ENCODE peak calls at places on chromosomes 16 and 17, in seven cellular contexts. G is fibroblast of villous mesenchyme, R is GM23338, Z is ascending aorta, E is HFFc6, Q is prostate gland, A is lung. X is an unnamed sample.

GRCh38 chr16:10504404-10504885 is 76.0 kb downstream of the EMP2 start:
- DNase-seq in Z (no peak), Q (no peak), E (no peak), R (peak; percentile 61), G (no peak), A (no peak), X (no peak)

GRCh38 chr17:65092262-65092661 is 35.7 kb upstream of the GNA13 start:
- DNase-seq in Q (no peak), A (no peak), G (peak; percentile 66), Z (no peak), R (no peak), E (peak; percentile 79), X (no peak)

GRCh38 chr17:63702223-63702577 is 2.3 kb upstream of the LIMD2 start:
- DNase-seq in E (no peak), Q (no peak), G (no peak), A (no peak), R (no peak), Z (peak; percentile 58), X (no peak)

GRCh38 chr17:38667099-38667786 is 7.5 kb downstream of the EPOP start:
- DNase-seq in G (peak; percentile 70), Q (peak; percentile 41), R (peak; percentile 91), A (peak; percentile 70), E (peak; percentile 65), Z (peak; percentile 81), X (no peak)

GRCh38 chr17:4807534-4808377 is 804 bp downstream of the PLD2 start:
- DNase-seq in G (no peak), E (no peak), Q (no peak), A (no peak), R (no peak), Z (peak; percentile 67), X (no peak)

GRCh38 chr16:82201906-82202305 is 31.9 kb upstream of the MPHOSPH6 start:
- DNase-seq in Q (no peak), G (no peak), Z (no peak), E (no peak), A (no peak), R (no peak), X (no peak)

GRCh38 chr17:5035356-5035755 is at the start of gene SLC52A1:
- DNase-seq in G (no peak), R (peak; percentile 64), E (no peak), Z (no peak), Q (peak; percentile 32), A (no peak), X (no peak)

GRCh38 chr17:30550512-30551273 is 73.5 kb downstream of the GOSR1 start:
- DNase-seq in R (no peak), E (peak; percentile 45), G (peak; percentile 38), A (no peak), Z (no peak), Q (no peak), X (no peak)

GRCh38 chr16:64437706-64438329 is 684.0 kb downstream of the CDH11 start:
- DNase-seq in G (peak; percentile 44), R (no peak), Q (no peak), A (no peak), E (no peak), Z (no peak), X (no peak)

GRCh38 chr17:36509272-36509985 is 22.9 kb downstream of the ZNHIT3 start:
- DNase-seq in A (no peak), Q (no peak), E (no peak), Z (no peak), G (no peak), R (no peak), X (no peak)

GRCh38 chr16:55912022-55912421 is 36.8 kb upstream of the CES5A start:
- DNase-seq in Z (no peak), E (no peak), G (no peak), A (no peak), Q (no peak), R (no peak), X (no peak)

GRCh38 chr17:5638596-5638995 is 54.3 kb upstream of the NLRP1 start:
- DNase-seq in Q (no peak), R (no peak), G (no peak), A (no peak), E (no peak), Z (peak; percentile 31), X (no peak)

GRCh38 chr17:18129041-18129502 is 20.5 kb downstream of the MYO15A start:
- DNase-seq in A (peak; percentile 75), G (peak; percentile 67), Q (peak; percentile 83), R (no peak), E (peak; percentile 86), Z (no peak), X (no peak)

GRCh38 chr16:55294947-55295346 is 29.1 kb upstream of the IRX6 start:
- DNase-seq in A (no peak), E (no peak), R (no peak), Z (no peak), Q (no peak), G (no peak), X (no peak)

GRCh38 chr17:65355246-65355645 is 206.2 kb downstream of the AXIN2 start:
- DNase-seq in Q (no peak), G (no peak), Z (no peak), E (no peak), A (no peak), R (no peak), X (no peak)

GRCh38 chr17:7281953-7282751 is 634 bp downstream of the SLC2A4 start:
- DNase-seq in Z (no peak), G (no peak), E (no peak), A (no peak), R (peak; percentile 45), Q (no peak), X (no peak)

GRCh38 chr17:83037084-83037950 is 42.1 kb upstream of the METRNL start:
- DNase-seq in E (no peak), A (no peak), R (no peak), G (no peak), Z (no peak), Q (no peak), X (peak; percentile 31)

GRCh38 chr17:81080056-81080455 is 45.1 kb downstream of the BAIAP2 start:
- DNase-seq in R (no peak), Z (no peak), E (no peak), G (no peak), Q (no peak), A (no peak), X (no peak)

GRCh38 chr16:10972108-10972955 is 28.0 kb downstream of the CLEC16A start:
- DNase-seq in Q (no peak), E (no peak), A (no peak), G (no peak), R (no peak), Z (no peak), X (no peak)

GRCh38 chr16:3745751-3746355 is 28.5 kb upstream of the TRAP1 start:
- DNase-seq in E (no peak), A (no peak), G (peak; percentile 19), Q (no peak), Z (no peak), R (no peak), X (no peak)

GRCh38 chr17:77437017-77437416 is 296.2 kb downstream of the SEC14L1 start:
- DNase-seq in Q (no peak), Z (no peak), A (no peak), E (no peak), R (no peak), G (peak; percentile 88), X (peak; percentile 58)

GRCh38 chr16:4344659-4345438 is 6.3 kb downstream of the PAM16 start:
- DNase-seq in Z (no peak), E (no peak), G (no peak), Q (no peak), A (no peak), R (no peak), X (no peak)

GRCh38 chr17:35119370-35120185 is at the start of gene RAD51D:
- DNase-seq in Q (peak; percentile 42), E (peak; percentile 30), Z (peak; percentile 85), A (peak; percentile 70), G (peak; percentile 61), R (peak; percentile 90), X (peak; percentile 72)
- TF ChIP-seq CTCF in Q (peak; percentile 99), E (peak; percentile 98), Z (peak; percentile 82), A (peak; percentile 97), G (peak; percentile 75), R (peak; percentile 72), X (peak; percentile 92)

GRCh38 chr17:67200727-67201301 is 44.2 kb downstream of the HELZ start:
- DNase-seq in Q (no peak), G (no peak), A (no peak), Z (no peak), E (no peak), R (peak; percentile 58), X (no peak)
- TF ChIP-seq CTCF in Q (no peak), G (peak; percentile 60), A (no peak), Z (peak; percentile 15), E (peak; percentile 75), R (peak; percentile 71), X (peak; percentile 49)

GRCh38 chr17:79779088-79779529 is 1.2 kb downstream of the CBX2 start:
- DNase-seq in G (no peak), Z (no peak), Q (no peak), R (no peak), E (no peak), A (no peak), X (no peak)

GRCh38 chr17:79779661-79780365 is 1.9 kb downstream of the CBX2 start:
- DNase-seq in A (no peak), Z (no peak), G (no peak), Q (no peak), E (no peak), R (no peak), X (no peak)

GRCh38 chr17:79777844-79778503 is at the start of gene CBX2:
- DNase-seq in G (peak; percentile 60), A (peak; percentile 67), Z (peak; percentile 80), Q (peak; percentile 61), R (peak; percentile 86), E (peak; percentile 56), X (peak; percentile 87)

GRCh38 chr17:79777166-79777843 is 643 bp upstream of the CBX2 start:
- DNase-seq in G (peak; percentile 42), E (peak; percentile 19), A (no peak), Z (no peak), Q (no peak), R (peak; percentile 87), X (peak; percentile 77)

GRCh38 chr17:79778504-79779087 is 648 bp downstream of the CBX2 start:
- DNase-seq in Z (no peak), E (no peak), G (no peak), R (peak; percentile 75), A (no peak), Q (no peak), X (peak; percentile 77)
- TF ChIP-seq CTCF in Z (no peak), E (peak; percentile 16), G (no peak), R (no peak), A (no peak), Q (no peak), X (no peak)

DNA sequence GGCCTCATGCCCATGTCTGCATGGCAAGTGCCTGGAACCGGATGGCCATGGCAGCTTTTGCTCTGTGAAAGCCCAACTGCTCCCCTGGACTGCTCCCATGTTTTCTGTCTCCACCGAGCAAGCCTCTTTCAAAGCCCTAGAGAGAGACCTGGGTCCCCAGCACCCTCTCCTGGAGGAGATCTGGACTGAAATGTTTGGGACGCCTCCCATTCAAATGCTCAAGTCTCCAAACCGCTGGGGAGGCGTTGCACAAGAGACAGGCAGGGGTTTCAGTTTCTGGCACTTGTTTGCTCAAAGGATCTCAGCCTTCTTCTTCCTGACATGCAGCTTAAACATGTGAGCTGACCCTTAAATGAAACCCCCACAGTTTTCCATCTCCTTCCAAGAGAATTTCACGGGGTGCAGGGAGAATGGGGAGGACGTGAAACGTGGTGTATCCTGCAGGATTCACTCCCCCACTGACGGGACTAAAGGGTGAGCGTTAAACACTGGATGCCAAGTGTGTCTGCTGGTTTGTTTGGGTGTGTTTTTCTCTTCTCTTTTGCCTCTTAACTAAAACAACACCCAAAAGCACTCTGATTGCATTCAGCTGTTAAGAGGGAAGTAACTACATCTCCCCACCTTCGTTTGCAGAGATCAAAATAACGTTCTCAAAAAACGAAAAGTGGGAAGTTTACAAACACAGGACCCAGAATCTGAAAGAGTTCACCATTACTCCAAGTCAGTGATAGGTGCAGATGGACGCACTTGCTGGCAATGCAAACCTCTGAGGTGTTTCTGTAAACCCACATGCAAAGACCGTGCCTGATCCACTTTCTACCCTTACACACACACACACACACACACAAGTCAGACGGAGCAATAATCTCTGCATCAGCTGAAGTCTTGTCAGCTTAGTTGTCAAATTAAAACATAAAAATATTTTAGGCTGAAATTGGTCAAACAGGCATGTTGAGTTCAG is 256.9 kb downstream of the C16orf95 start:
- DNase-seq in Q (no peak), R (peak; percentile 50), G (peak; percentile 57), Z (peak; percentile 85), A (no peak), E (peak; percentile 11), X (no peak)
- TF ChIP-seq CTCF in Q (no peak), R (no peak), G (peak; percentile 40), Z (peak; percentile 56), A (no peak), E (peak; percentile 35), X (no peak)